ENCODE peak calls at places on chromosomes 16 and 17, in nine cellular contexts. D is cardiac fibroblast, U is B cell, L is mammary epithelial cell, M is lower lobe of right lung, A is AG04449, Q is RWPE1, C is H9, T is psoas muscle. V is an unnamed sample.

GRCh38 chr17:21297026-21297520 is 12.6 kb downstream of the MAP2K3 start:
- DNase-seq in D (peak; percentile 27), U (no peak), L (no peak), M (no peak), A (no peak), Q (no peak), C (no peak), T (peak; percentile 45), V (no peak)

GRCh38 chr17:20187049-20187448 is 177.9 kb downstream of the SPECC1 start:
- DNase-seq in D (peak; percentile 5), U (no peak), L (no peak), M (no peak), A (no peak), Q (no peak), C (no peak), T (no peak), V (no peak)

GRCh38 chr16:29198731-29199521 is 207.6 kb downstream of the NPIPB11 start:
- DNase-seq in D (peak; percentile 58), U (no peak), L (no peak), M (peak; percentile 34), A (no peak), Q (no peak), C (peak; percentile 21), T (no peak), V (no peak)

GRCh38 chr17:15892679-15893332 is 52.1 kb upstream of the ADORA2B start:
- DNase-seq in D (no peak), U (no peak), L (peak; percentile 46), M (no peak), A (no peak), Q (no peak), C (no peak), T (no peak), V (no peak)

GRCh38 chr16:86994651-86995171 is 322.5 kb downstream of the C16orf95 start:
- DNase-seq in D (peak; percentile 73), U (no peak), L (peak; percentile 69), M (no peak), A (peak; percentile 79), Q (peak; percentile 30), C (no peak), T (no peak), V (no peak)

GRCh38 chr16:66471696-66472393 is 44.8 kb downstream of the BEAN1 start:
- DNase-seq in D (no peak), U (no peak), L (peak; percentile 21), M (no peak), A (no peak), Q (no peak), C (peak; percentile 62), T (no peak), V (no peak)

GRCh38 chr16:68021490-68021889 is 1.5 kb downstream of the DDX28 start:
- DNase-seq in D (no peak), U (no peak), L (no peak), M (no peak), A (no peak), Q (no peak), C (no peak), T (no peak), V (no peak)

GRCh38 chr17:2071421-2072281 is 16.7 kb downstream of the HIC1 start:
- DNase-seq in D (peak; percentile 86), U (no peak), L (no peak), M (peak; percentile 63), A (no peak), Q (no peak), C (no peak), T (peak; percentile 39), V (no peak)

GRCh38 chr17:205817-206216 is 24.4 kb upstream of the DOC2B start:
- DNase-seq in D (no peak), U (no peak), L (no peak), M (no peak), A (no peak), Q (no peak), C (no peak), T (no peak), V (no peak)

GRCh38 chr17:40696651-40697072 is 6.9 kb downstream of the KRT24 start:
- DNase-seq in D (no peak), U (no peak), L (peak; percentile 54), M (no peak), A (no peak), Q (no peak), C (no peak), T (no peak), V (no peak)

GRCh38 chr16:75010427-75010826 is 11.6 kb downstream of the ZNRF1 start:
- DNase-seq in D (no peak), U (no peak), L (no peak), M (no peak), A (no peak), Q (no peak), C (no peak), T (no peak), V (no peak)

GRCh38 chr16:61721561-61721960 is 314.7 kb downstream of the CDH8 start:
- DNase-seq in D (no peak), U (no peak), L (no peak), M (no peak), A (no peak), Q (no peak), C (no peak), T (no peak), V (no peak)

GRCh38 chr16:47260496-47260895 is 116.8 kb upstream of the NETO2 start:
- DNase-seq in D (no peak), U (no peak), L (no peak), M (no peak), A (no peak), Q (no peak), C (no peak), T (no peak), V (no peak)

GRCh38 chr16:64122177-64122576 is 999.7 kb downstream of the CDH11 start:
- DNase-seq in D (no peak), U (no peak), L (peak; percentile 45), M (no peak), A (no peak), Q (no peak), C (no peak), T (no peak), V (no peak)

GRCh38 chr17:32281011-32281451 is 15.4 kb downstream of the RHBDL3 start:
- DNase-seq in D (no peak), U (no peak), L (no peak), M (peak; percentile 53), A (no peak), Q (no peak), C (no peak), T (peak; percentile 52), V (peak; percentile 53)

GRCh38 chr16:73735954-73736353 is 560.7 kb upstream of the PSMD7 start:
- DNase-seq in D (no peak), U (no peak), L (no peak), M (no peak), A (no peak), Q (no peak), C (no peak), T (no peak), V (no peak)

GRCh38 chr17:17387461-17388362 is 84.5 kb downstream of the NT5M start:
- DNase-seq in D (no peak), U (no peak), L (peak; percentile 69), M (peak; percentile 69), A (no peak), Q (peak; percentile 66), C (peak; percentile 93), T (no peak), V (peak; percentile 40)

GRCh38 chr16:66604376-66605176 is at the start of gene CMTM3:
- DNase-seq in D (peak; percentile 72), U (peak; percentile 86), L (peak; percentile 34), M (peak; percentile 79), A (no peak), Q (peak; percentile 41), C (peak; percentile 86), T (peak; percentile 76), V (peak; percentile 87)

GRCh38 chr17:80008848-80009247 is 26.8 kb downstream of the TBC1D16 start:
- DNase-seq in D (no peak), U (no peak), L (no peak), M (no peak), A (no peak), Q (no peak), C (no peak), T (peak; percentile 18), V (no peak)

GRCh38 chr16:69166946-69167930 is 19.7 kb upstream of the SNTB2 start:
- DNase-seq in D (no peak), U (no peak), L (peak; percentile 59), M (no peak), A (no peak), Q (no peak), C (no peak), T (no peak), V (no peak)

GRCh38 chr16:86093801-86094750 is 195.1 kb downstream of the IRF8 start:
- DNase-seq in D (no peak), U (no peak), L (no peak), M (no peak), A (no peak), Q (no peak), C (no peak), T (no peak), V (no peak)

GRCh38 chr16:25108054-25108453 is 3.5 kb upstream of the LCMT1 start:
- DNase-seq in D (no peak), U (peak; percentile 62), L (no peak), M (no peak), A (no peak), Q (no peak), C (peak; percentile 57), T (no peak), V (no peak)

GRCh38 chr17:34474706-34475105 is 104.7 kb upstream of the TMEM132E start:
- DNase-seq in D (no peak), U (no peak), L (no peak), M (no peak), A (no peak), Q (no peak), C (peak; percentile 54), T (no peak), V (no peak)
- TF ChIP-seq CTCF in D (no peak), U (no peak), L (no peak), M (no peak), A (no peak), Q (no peak), C (peak; percentile 49), T (no peak), V (no peak)

GRCh38 chr16:3458278-3458851 is 14.9 kb downstream of the NAA60 start:
- DNase-seq in D (peak; percentile 61), U (no peak), L (peak; percentile 16), M (no peak), A (no peak), Q (peak; percentile 49), C (no peak), T (no peak), V (peak; percentile 43)
- TF ChIP-seq CTCF in D (no peak), U (peak; percentile 1), L (no peak), M (no peak), A (no peak), Q (no peak), C (no peak), T (no peak), V (peak; percentile 13)

GRCh38 chr17:49218941-49219913 is 8.7 kb downstream of the ABI3 start:
- DNase-seq in D (no peak), U (peak; percentile 91), L (no peak), M (peak; percentile 60), A (no peak), Q (no peak), C (peak; percentile 73), T (peak; percentile 22), V (no peak)
- TF ChIP-seq CTCF in D (peak; percentile 4), U (peak; percentile 35), L (no peak), M (no peak), A (peak; percentile 7), Q (no peak), C (peak; percentile 55), T (no peak), V (no peak)

DNA sequence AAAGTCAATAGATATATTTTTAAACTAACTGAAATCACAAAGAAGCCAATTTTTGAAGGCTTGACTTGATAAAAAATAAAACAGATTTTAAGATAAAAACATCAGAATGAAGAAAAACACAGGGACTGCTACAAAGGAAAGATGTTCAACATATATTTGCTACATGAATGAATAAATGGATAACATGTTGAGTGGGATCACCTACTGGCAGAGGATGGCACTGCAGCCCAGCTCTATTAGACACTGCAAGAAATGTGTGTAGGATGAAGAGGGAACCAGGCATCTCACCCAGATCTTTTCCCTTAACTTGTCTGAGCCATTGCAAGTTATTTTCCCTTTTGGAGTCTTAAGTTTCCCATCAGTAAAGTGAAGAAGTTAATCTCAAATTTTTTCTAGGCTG is 4.2 kb downstream of the AIPL1 start:
- DNase-seq in D (no peak), U (no peak), L (no peak), M (no peak), A (no peak), Q (no peak), C (no peak), T (no peak), V (no peak)
- TF ChIP-seq CTCF in D (peak; percentile 49), U (peak; percentile 20), L (peak; percentile 40), M (peak; percentile 21), A (peak; percentile 1), Q (no peak), C (peak; percentile 66), T (peak; percentile 12), V (peak; percentile 76)

V was measured in glutamatergic neuron.